ENCODE peak calls at places on chromosomes 12 and 14, in five cellular contexts. Y, H, I, W and R are unnamed samples.

GRCh38 chr12:110282956-110283817 is 2.1 kb downstream of the ATP2A2 start:
- DNase-seq in Y (no peak), H (no peak), I (no peak), W (no peak), R (no peak)

GRCh38 chr12:116153096-116153495 is 124.4 kb downstream of the MED13L start:
- DNase-seq in Y (no peak), H (no peak), I (no peak), W (no peak), R (no peak)

GRCh38 chr14:98957211-98958047 is 314.6 kb downstream of the BCL11B start:
- DNase-seq in Y (no peak), H (peak), I (peak), W (peak), R (peak)

GRCh38 chr14:68113328-68113930 is 293.9 kb downstream of the RAD51B start:
- DNase-seq in Y (no peak), H (no peak), I (no peak), W (peak), R (no peak)

GRCh38 chr14:73238262-73238852 is 1.1 kb downstream of the PAPLN start:
- DNase-seq in Y (peak), H (peak), I (no peak), W (peak), R (peak)

GRCh38 chr14:92646952-92647461 is 101.4 kb downstream of the LGMN start:
- DNase-seq in Y (peak), H (no peak), I (no peak), W (peak), R (no peak)

GRCh38 chr12:71439613-71440392 is at the start of gene LGR5:
- DNase-seq in Y (peak), H (no peak), I (peak), W (peak), R (peak)

GRCh38 chr14:104138098-104138890 is at the start of gene KIF26A:
- DNase-seq in Y (no peak), H (peak), I (peak), W (no peak), R (no peak)

GRCh38 chr12:54680374-54680773 is 32.2 kb upstream of the DCD start:
- DNase-seq in Y (peak), H (peak), I (peak), W (no peak), R (peak)

GRCh38 chr12:83537428-83538053 is 850.8 kb downstream of the TMTC2 start:
- DNase-seq in Y (no peak), H (no peak), I (no peak), W (no peak), R (no peak)

GRCh38 chr14:54253195-54253947 is 143.4 kb upstream of the CDKN3 start:
- DNase-seq in Y (peak), H (peak), I (no peak), W (peak), R (peak)

GRCh38 chr14:105333613-105334364 is 19.2 kb downstream of the PACS2 start:
- DNase-seq in Y (no peak), H (no peak), I (no peak), W (no peak), R (no peak)

GRCh38 chr14:51750542-51750941 is 98.8 kb downstream of the FRMD6 start:
- DNase-seq in Y (no peak), H (no peak), I (peak), W (no peak), R (no peak)

GRCh38 chr14:89349196-89350008 is 67.6 kb downstream of the FOXN3 start:
- DNase-seq in Y (no peak), H (no peak), I (peak), W (peak), R (no peak)

GRCh38 chr12:3218846-3219632 is 141.9 kb downstream of the TSPAN9 start:
- DNase-seq in Y (no peak), H (no peak), I (no peak), W (no peak), R (no peak)
- TF ChIP-seq CTCF in Y (no peak), H (no peak), I (no peak), W (no peak), R (no peak)

DNA sequence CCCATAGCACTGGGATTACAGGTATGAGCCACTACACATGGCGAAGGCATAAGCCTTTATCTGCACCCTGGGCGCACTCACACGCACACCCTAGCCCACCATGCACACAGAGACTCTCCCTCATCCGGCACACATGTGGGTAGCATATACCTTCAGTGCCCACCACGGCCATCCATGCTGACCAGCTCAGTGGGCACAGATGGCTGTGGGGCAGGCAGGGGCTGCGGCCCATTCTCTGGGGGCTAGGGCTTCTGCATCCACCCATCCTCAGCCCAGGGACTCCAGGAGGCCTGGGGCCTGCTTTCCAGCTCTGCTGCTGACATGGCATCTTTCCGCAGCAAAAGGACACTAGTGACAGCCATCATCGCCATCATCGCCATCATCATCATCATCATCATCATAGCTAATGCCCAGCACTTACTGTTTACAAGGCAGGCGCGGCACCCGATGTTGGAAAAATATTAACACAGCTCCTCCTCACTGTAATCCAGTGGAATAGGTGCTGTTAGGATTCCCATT is 111.2 kb downstream of the NCOR2 start:
- DNase-seq in Y (no peak), H (no peak), I (no peak), W (no peak), R (no peak)
- TF ChIP-seq CTCF in Y (no peak), H (no peak), I (no peak), W (no peak), R (no peak)

GRCh38 chr12:12356886-12357696 is at the start of gene BORCS5:
- DNase-seq in Y (peak), H (peak), I (peak), W (peak), R (peak)
- TF ChIP-seq CTCF in Y (no peak), H (peak), I (peak), W (peak), R (no peak)

DNA sequence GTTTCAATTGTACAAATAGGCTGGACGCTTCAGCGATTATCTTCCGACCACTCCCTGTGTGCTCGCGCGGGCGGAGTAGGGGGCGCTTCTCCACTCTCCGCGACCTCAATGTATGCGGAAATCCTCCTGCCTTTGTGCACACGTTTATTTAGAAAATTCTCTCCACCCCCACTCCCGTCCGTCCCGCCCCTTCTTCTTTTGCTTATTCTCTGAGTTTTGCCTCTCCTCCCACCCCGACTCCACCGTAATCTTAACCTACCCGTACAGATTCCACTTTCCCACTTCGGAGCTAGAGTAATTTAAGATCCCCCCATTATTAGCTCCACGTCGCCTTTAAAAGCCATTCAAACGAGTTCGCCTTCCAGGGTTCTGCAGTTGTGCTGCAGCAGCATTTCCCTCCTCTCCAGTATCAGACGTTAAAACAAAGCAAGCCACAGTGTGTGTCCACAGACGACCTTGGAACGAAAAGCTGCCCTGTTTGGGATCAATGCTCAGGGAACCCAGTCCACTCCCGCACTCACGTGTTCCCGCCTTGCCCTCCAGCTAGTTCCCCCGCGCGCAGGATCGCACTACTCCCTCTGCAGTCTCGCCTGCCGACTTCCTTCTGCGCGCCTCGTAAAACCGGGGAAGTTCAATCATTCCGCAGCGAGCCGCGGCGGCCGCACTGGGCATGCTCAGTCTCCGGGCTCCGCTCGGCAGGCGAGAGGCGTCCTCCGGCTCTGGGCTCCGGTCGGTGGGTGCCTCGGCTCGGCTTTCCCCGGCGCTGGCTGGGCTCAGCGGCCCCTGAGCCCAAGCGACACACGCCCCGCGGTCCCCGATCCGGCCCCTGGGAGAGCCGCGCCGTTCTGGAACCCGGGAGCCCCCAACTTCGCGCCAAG is at the start of gene ANO6:
- DNase-seq in Y (peak), H (peak), I (peak), W (peak), R (peak)
- TF ChIP-seq CTCF in Y (peak), H (peak), I (no peak), W (peak), R (no peak)

DNA sequence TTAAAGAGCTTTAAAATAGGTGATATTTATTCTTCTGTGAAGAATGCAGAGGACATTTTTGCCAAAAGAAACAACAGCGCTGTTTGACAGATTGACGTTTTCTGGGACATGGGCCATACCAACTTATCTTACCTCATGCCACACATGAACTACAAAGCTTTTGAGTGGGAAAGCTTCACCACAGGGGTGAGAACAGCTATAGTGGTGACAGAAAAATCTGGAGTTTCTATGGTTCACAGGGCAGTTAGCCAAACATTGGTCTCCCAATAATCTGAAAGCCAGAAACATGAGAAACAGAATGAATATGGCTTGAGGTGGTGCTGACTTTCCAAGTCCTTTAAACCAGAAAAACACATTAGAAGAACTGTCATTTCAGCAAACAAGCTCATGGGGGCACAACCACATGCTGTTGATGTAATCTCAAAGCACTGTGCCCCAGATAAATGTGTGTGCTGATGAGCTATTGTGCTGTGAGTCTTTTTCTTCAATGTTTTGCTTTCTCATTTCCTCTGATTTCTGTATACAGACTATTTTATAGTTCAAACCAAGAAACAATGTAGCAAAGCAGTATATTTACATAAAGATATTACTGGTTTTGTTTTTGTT is 905.4 kb downstream of the SLC16A7 start:
- DNase-seq in Y (no peak), H (no peak), I (no peak), W (peak), R (peak)
- TF ChIP-seq CTCF in Y (no peak), H (no peak), I (peak), W (no peak), R (no peak)